ENCODE peak calls at places on chromosomes 6 and 20, in four cellular contexts. D is HCT116, T is psoas muscle, I is HepG2. O is an unnamed sample.

GRCh38 chr6:6984585-6985366 is 123.0 kb upstream of the RREB1 start:
- ATAC-seq in D (no peak), I (peak), T (no peak), O (no peak)

GRCh38 chr6:4598384-4598783 is 177.8 kb upstream of the CDYL start:
- ATAC-seq in T (no peak), I (no peak), D (no peak), O (no peak)

GRCh38 chr20:57480444-57481152 is 44.3 kb downstream of the CTCFL start:
- ATAC-seq in D (no peak), T (no peak), I (peak), O (peak)

GRCh38 chr20:19966840-19967239 is 50.3 kb upstream of the NAA20 start:
- ATAC-seq in T (no peak), D (no peak), I (no peak), O (no peak)

GRCh38 chr6:151148111-151148510 is 91.7 kb upstream of the AKAP12 start:
- ATAC-seq in T (no peak), D (no peak), I (peak), O (no peak)

GRCh38 chr20:37343212-37343993 is 2.5 kb upstream of the SRC start:
- ATAC-seq in D (no peak), I (no peak), T (no peak), O (no peak)

GRCh38 chr6:5674723-5675122 is 332.0 kb downstream of the NRN1 start:
- ATAC-seq in D (no peak), I (no peak), T (no peak), O (no peak)

GRCh38 chr6:41208439-41209106 is 7.6 kb upstream of the TREML2 start:
- ATAC-seq in D (no peak), I (no peak), T (no peak), O (no peak)

GRCh38 chr20:41738584-41739193 is 120.5 kb upstream of the CHD6 start:
- ATAC-seq in D (peak), I (peak), T (peak), O (no peak)

GRCh38 chr20:43563429-43563828 is 4.6 kb downstream of the SGK2 start:
- ATAC-seq in D (peak), T (no peak), I (no peak), O (no peak)

GRCh38 chr20:10699941-10700340 is 26.1 kb upstream of the JAG1 start:
- ATAC-seq in D (no peak), I (no peak), T (no peak), O (no peak)

GRCh38 chr6:170473226-170473789 is 79.8 kb downstream of the PSMB1 start:
- ATAC-seq in I (no peak), T (peak), D (no peak), O (no peak)

GRCh38 chr6:166587631-166588413 is 1.3 kb upstream of the RAMACL start:
- ATAC-seq in T (no peak), I (no peak), D (no peak), O (no peak)

GRCh38 chr20:53034899-53035298 is 62.7 kb downstream of the TSHZ2 start:
- ATAC-seq in I (no peak), D (no peak), T (no peak), O (no peak)

GRCh38 chr6:31927868-31928671 is 553 bp downstream of the C2 start:
- ATAC-seq in T (no peak), I (peak), D (no peak), O (no peak)

GRCh38 chr6:110392727-110393126 is 22.6 kb downstream of the DDO start:
- ATAC-seq in I (peak), T (no peak), D (no peak), O (no peak)

GRCh38 chr20:33728463-33728862 is 3.3 kb upstream of the ZNF341 start:
- ATAC-seq in T (no peak), D (no peak), I (no peak), O (no peak)

GRCh38 chr6:157172830-157173536 is 150.3 kb downstream of the TMEM242 start:
- ATAC-seq in T (no peak), I (peak), D (no peak), O (no peak)

GRCh38 chr20:25005220-25005619 is 12.7 kb upstream of the APMAP start:
- ATAC-seq in D (no peak), I (peak), T (no peak), O (peak)

GRCh38 chr6:7921582-7922199 is 11.1 kb upstream of the TXNDC5 start:
- ATAC-seq in D (no peak), I (no peak), T (no peak), O (peak)

GRCh38 chr6:138001750-138002349 is 105.4 kb downstream of the PERP start:
- ATAC-seq in I (peak), D (peak), T (no peak), O (no peak)

GRCh38 chr6:43393597-43393996 is 24.1 kb upstream of the ZNF318 start:
- ATAC-seq in I (peak), D (no peak), T (no peak), O (no peak)

GRCh38 chr6:54286141-54286540 is 22.1 kb upstream of the TINAG start:
- ATAC-seq in D (no peak), I (no peak), T (no peak), O (no peak)

GRCh38 chr6:54294965-54295532 is 13.2 kb upstream of the TINAG start:
- ATAC-seq in I (no peak), D (no peak), T (no peak), O (no peak)

GRCh38 chr6:54291146-54291545 is 17.1 kb upstream of the TINAG start:
- ATAC-seq in D (no peak), I (no peak), T (no peak), O (no peak)

GRCh38 chr6:54288476-54288875 is 19.8 kb upstream of the TINAG start:
- ATAC-seq in T (no peak), D (no peak), I (no peak), O (no peak)

GRCh38 chr6:54291738-54292137 is 16.5 kb upstream of the TINAG start:
- ATAC-seq in D (no peak), I (no peak), T (no peak), O (no peak)
- TF ChIP-seq CTCF in D (no peak), I (no peak), T (no peak), O (no peak)

GRCh38 chr6:164262348-164262747 is 847.8 kb downstream of the QKI start:
- ATAC-seq in T (no peak), I (no peak), D (no peak), O (no peak)
- TF ChIP-seq CTCF in T (no peak), I (no peak), D (no peak), O (no peak)

DNA sequence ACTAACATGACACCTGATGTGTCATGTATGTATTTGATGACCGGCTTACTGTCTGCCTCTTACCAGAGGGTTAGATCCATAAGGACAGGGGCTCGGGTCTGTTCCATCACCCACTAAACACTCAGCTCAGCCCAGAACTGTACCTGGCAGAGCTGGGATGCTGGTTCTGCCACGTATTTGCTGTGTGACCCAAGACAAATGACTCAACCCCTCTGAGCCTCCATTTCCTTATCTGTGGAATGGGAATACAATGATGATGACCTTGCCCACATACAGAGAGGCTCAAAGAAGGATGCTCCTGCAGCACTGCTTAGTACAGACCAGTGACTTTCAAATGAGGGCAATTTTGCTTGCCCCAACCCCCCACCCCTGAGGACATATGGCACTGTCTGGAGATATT is 32.7 kb downstream of the PREX1 start:
- ATAC-seq in D (no peak), I (no peak), T (no peak), O (no peak)
- TF ChIP-seq CTCF in D (no peak), I (no peak), T (no peak), O (no peak)

DNA sequence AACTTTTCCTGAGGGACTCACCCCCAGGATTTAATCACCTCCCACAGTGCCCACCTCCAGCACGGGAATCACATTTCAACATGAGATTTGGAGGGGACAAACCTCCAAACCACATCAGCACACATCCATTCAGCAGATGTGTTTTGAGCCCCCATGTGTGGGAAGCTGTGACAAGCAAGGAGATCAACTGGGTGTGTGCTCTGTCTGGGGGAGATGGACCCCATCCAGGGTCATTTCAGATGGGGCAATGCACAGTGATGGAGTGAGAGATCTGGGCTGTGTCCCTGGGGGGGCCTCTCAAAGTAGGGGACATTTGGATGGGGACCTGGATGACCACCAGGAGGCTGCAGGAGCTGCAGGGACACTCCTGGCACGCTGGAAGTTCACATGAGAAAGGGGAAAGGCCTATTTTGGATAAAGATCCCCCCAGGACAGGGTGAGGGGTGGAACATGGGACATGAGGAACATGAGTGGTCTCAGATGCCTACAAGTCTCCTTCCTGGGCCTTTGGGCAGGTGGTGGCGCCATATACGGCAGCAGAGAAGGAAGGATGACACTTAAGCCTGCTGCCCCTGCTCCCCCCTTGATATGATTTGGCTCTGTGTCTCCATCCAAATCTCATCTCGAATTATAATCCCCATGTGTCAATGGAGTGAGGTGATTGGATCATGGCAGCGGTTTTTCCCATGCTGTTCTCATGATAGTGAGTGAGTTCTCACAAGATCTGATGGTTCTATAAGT is 49.6 kb downstream of the SLC2A10 start:
- ATAC-seq in I (peak), D (no peak), T (no peak), O (no peak)
- TF ChIP-seq CTCF in I (no peak), D (no peak), T (no peak), O (no peak)

O was measured in gastroesophageal sphincter.